ENCODE peak calls at places on chromosomes 12 and 14, in nine cellular contexts. L, I, U, C, X, V, E, H and G are unnamed samples.

GRCh38 chr14:103748539-103748867 is 32.9 kb downstream of the ZFYVE21 start:
- DNase-seq in E (no peak), V (no peak), U (no peak), X (no peak), H (no peak), I (peak), C (no peak), L (no peak), G (peak)

GRCh38 chr12:111748867-111749266 is 17.9 kb upstream of the ALDH2 start:
- DNase-seq in L (no peak), I (no peak), V (no peak), C (no peak), U (no peak), H (no peak), X (no peak), E (no peak), G (no peak)

GRCh38 chr12:66055837-66056319 is 74.7 kb downstream of the LLPH start:
- DNase-seq in L (no peak), V (no peak), E (no peak), I (peak), U (no peak), C (no peak), X (no peak), H (no peak), G (no peak)

GRCh38 chr12:101277443-101277842 is 2.5 kb upstream of the UTP20 start:
- DNase-seq in I (no peak), L (no peak), C (no peak), V (no peak), X (no peak), U (no peak), H (no peak), E (no peak), G (no peak)

GRCh38 chr12:88944403-88944802 is 364.1 kb upstream of the KITLG start:
- DNase-seq in E (no peak), I (peak), H (no peak), V (no peak), X (no peak), U (no peak), C (peak), L (no peak), G (no peak)

GRCh38 chr14:94536836-94537235 is 24.4 kb upstream of the SERPINA4 start:
- DNase-seq in I (no peak), X (no peak), H (peak), L (no peak), V (no peak), U (no peak), E (no peak), C (no peak), G (peak)

GRCh38 chr12:46915861-46916260 is 90.1 kb upstream of the SLC38A4 start:
- DNase-seq in C (no peak), X (no peak), U (no peak), V (no peak), H (no peak), E (no peak), L (no peak), I (no peak), G (no peak)

GRCh38 chr14:75648066-75648838 is 12.4 kb downstream of the ERG28 start:
- DNase-seq in V (peak), H (no peak), X (no peak), U (no peak), L (no peak), I (no peak), E (no peak), C (peak), G (no peak)

GRCh38 chr12:108399514-108399913 is 60.4 kb upstream of the CMKLR1 start:
- DNase-seq in C (no peak), U (no peak), X (no peak), V (no peak), L (no peak), I (no peak), H (no peak), E (no peak), G (no peak)

GRCh38 chr14:105283899-105284298 is 16.9 kb downstream of the BRF1 start:
- DNase-seq in C (no peak), E (no peak), V (no peak), L (peak), I (no peak), H (no peak), U (no peak), X (no peak), G (no peak)

DNA sequence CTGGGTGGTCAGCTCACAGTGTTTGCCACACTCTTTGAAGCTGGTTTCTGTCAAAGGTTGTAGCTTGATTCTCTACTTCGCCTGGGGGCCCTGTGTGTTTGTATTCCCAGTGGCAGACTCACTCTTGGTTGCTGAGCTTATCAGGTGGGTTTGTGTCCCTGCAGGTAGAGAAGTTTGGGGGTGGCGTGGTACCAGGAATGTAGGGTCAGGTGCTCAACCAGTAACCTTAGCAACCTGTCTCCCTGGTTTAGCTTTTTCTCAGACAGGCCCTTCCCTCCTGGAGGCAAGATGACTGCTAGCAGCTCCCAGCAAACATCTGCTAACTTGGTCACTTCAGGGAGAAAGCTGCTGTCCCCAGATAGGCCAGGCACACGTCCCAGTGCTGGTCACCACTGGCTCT is 352.2 kb downstream of the AACS start:
- DNase-seq in I (no peak), X (no peak), E (no peak), V (no peak), L (no peak), H (no peak), U (no peak), C (no peak), G (no peak)
- TF ChIP-seq CTCF in I (no peak), X (no peak), E (no peak), V (no peak), L (no peak), H (no peak), U (no peak), C (no peak), G (no peak)

GRCh38 chr12:55723516-55724225 is 3.5 kb downstream of the RDH5 start:
- DNase-seq in X (no peak), L (no peak), H (no peak), U (no peak), V (no peak), I (no peak), E (no peak), C (no peak), G (no peak)

GRCh38 chr12:55725556-55725955 is 3.3 kb downstream of the CD63 start:
- DNase-seq in E (no peak), X (no peak), I (no peak), U (no peak), H (no peak), V (no peak), L (no peak), C (no peak), G (no peak)

GRCh38 chr12:55722948-55723347 is 2.8 kb downstream of the RDH5 start:
- DNase-seq in C (no peak), L (no peak), X (no peak), H (no peak), U (no peak), V (no peak), E (no peak), I (no peak), G (no peak)

GRCh38 chr12:55724226-55724939 is 4.2 kb downstream of the RDH5 start:
- DNase-seq in U (peak), C (peak), E (peak), H (peak), L (peak), X (no peak), I (peak), V (peak), G (peak)

DNA sequence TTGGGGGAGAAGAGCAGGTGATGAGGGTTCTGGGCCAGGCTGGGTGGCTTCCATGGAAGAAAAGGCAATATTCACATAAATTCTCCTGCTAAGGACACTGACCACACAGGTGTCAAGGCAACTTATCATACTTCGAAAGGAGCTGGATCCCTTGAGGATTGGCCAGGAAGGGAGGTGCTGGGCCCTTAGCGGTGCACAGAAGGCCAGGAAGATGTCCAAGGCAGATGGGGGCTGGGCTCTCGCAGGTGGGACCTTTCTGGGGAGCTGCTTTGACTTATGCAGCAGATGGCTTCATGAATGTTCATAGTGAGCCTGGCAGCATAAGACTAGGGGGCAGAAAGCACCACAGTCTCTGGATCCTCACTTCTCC is 3.9 kb downstream of the CD63 start:
- DNase-seq in E (no peak), V (no peak), I (no peak), C (no peak), L (no peak), H (no peak), U (no peak), X (no peak), G (no peak)
- TF ChIP-seq CTCF in E (no peak), V (no peak), I (no peak), C (no peak), L (no peak), H (no peak), U (no peak), X (no peak), G (peak)

DNA sequence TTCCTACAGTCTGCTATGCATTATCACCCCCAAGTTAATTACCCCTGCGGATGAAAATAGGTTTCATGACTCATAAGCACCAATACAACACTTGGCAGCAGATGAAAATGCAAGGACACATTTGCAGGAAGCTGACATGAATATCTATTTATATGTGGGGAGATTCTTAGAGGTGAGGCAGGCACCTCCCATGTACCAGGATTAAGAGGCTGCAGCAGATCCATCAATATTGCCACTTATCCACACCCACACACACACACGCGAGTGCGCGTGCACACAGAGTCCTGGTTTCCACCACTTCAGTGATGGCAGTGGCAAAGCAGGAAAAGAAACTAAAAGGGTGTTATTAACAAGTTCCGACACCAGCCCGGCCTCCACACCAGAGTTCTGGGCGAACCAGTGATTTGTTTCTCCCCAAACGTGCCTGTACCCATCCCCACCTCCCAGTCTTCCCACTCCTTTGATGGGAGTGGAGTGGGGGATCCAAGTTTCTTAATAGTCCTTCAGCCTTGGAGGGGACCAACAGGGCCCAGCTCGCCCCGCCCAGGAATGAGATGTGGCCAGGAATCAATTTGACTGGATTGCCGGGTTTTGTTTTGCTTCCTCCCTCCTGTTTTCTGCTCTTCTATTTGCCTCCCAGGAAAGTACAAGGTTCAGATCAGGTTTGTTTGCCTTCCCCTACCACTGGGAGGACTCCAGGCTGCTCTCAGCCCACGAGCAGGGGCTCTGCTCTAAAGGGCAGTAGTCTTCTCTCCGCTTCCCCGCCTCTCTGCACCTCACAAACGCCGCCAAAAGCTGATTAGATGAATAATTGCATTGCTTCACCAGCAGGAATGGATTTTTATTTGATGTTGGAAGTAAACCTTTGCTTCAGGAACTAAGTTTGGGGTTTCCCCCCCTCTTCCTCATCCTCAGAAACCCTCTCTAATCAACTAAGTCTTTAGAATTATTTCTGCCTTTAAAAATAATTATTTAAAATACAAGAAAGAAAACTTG is 5.2 kb downstream of the IRF2BPL start:
- DNase-seq in C (no peak), L (no peak), E (no peak), H (peak), V (no peak), U (no peak), I (no peak), X (no peak), G (no peak)
- TF ChIP-seq CTCF in C (no peak), L (no peak), E (no peak), H (peak), V (peak), U (peak), I (peak), X (no peak), G (peak)

DNA sequence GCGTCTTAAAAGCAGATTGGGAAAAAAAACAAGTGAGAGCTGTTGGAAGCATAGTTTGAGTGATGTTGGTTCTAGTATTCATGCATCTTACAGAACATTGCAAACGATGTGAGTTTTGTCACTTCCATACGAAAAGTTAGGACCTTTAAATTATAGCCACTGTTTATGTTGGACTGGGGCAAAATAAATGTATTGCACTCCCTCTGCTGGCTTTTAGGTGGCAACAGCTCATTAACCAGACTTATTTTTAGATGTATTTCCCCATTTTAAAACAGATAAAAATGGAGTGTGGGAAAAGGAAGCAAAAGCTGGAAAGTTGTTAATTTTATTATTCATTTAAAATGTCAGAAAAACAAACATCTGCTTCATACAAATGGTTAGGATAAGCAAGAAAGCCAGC is 111.9 kb downstream of the LGR5 start:
- DNase-seq in I (no peak), U (no peak), X (no peak), L (no peak), E (no peak), H (peak), V (no peak), C (no peak), G (peak)
- TF ChIP-seq CTCF in I (no peak), U (peak), X (no peak), L (no peak), E (no peak), H (peak), V (peak), C (peak), G (peak)

GRCh38 chr14:57485635-57486034 is 8.0 kb downstream of the CCDC198 start:
- DNase-seq in E (no peak), V (no peak), C (no peak), U (no peak), X (no peak), H (no peak), I (no peak), L (no peak), G (peak)

GRCh38 chr14:57487771-57488170 is 5.9 kb downstream of the CCDC198 start:
- DNase-seq in L (no peak), C (no peak), E (no peak), H (no peak), X (no peak), I (no peak), V (no peak), U (no peak), G (no peak)

GRCh38 chr14:57492859-57493258 is 798 bp downstream of the CCDC198 start:
- DNase-seq in C (no peak), V (no peak), H (no peak), I (no peak), X (no peak), U (no peak), E (no peak), L (no peak), G (no peak)

GRCh38 chr14:57486767-57487379 is 6.8 kb downstream of the CCDC198 start:
- DNase-seq in C (no peak), I (peak), L (no peak), X (no peak), E (no peak), H (peak), U (no peak), V (no peak), G (peak)
- TF ChIP-seq CTCF in C (peak), I (peak), L (no peak), X (peak), E (no peak), H (peak), U (peak), V (peak), G (peak)

DNA sequence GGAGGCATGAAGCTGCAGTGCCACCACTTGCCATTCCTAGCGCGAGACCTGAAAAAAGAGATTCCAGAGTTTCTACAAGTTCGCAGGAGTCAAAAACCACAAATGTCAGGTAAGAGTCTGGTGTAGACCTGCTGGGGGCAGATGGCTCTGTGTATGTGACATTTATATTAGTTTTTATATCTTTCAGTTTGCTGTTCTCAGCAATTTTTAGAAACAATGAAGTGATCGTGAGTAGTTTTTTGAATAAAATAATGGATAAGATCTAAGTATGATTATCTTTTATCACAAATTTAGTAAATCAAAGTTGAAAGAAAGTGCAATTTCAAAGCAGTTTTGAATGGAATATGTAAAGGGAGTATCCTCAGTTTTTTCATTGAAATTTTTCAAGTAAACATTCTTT is 9.3 kb downstream of the ZC3H14 start:
- DNase-seq in V (no peak), I (no peak), H (no peak), C (no peak), X (no peak), E (no peak), U (no peak), L (no peak), G (no peak)
- TF ChIP-seq CTCF in V (no peak), I (no peak), H (no peak), C (no peak), X (no peak), E (no peak), U (no peak), L (no peak), G (no peak)

GRCh38 chr14:32933623-32933942 is 5.1 kb upstream of the NPAS3 start:
- DNase-seq in C (no peak), V (no peak), I (no peak), H (peak), X (no peak), E (no peak), L (no peak), U (peak), G (no peak)
- TF ChIP-seq CTCF in C (no peak), V (no peak), I (no peak), H (no peak), X (peak), E (no peak), L (no peak), U (peak), G (no peak)

DNA sequence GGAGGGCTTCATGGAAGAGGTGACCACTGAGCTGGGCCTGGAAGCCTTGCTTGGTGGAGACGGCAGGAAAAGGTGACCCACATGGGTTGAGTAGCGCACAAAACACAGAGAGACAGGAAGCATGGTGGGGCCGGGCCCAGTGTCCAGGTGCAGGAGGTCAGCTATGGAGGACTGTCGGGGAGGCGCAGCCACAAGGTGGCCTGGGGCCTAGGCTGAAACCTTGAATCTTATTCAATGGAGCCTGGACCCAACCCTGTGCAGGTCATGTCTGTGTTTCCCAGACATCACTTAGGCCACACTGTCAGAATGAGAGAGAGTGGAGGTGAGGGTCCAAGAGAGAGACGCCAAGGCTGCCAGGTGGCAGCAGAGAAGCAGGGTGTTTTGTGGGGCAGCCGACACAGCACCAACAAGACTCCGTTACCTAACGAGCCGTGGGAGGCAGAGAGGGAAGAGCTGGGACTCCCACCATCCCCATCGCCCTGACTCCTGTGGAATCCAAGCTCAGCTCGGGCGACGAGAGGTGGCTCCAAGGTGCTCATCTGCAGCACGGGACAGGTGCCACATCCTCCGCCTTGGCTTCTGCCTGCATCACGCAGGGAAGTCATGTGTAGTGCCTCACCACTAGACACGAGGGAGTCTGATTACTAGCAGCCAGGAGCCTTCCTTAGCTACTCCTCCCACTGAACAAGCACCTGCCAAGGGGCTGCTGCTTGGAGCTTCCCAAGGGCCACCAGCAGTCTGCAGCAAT is 38.7 kb downstream of the DEGS2 start:
- DNase-seq in X (no peak), I (no peak), E (no peak), V (peak), H (no peak), C (no peak), U (no peak), L (no peak), G (no peak)
- TF ChIP-seq CTCF in X (no peak), I (no peak), E (no peak), V (no peak), H (no peak), C (no peak), U (no peak), L (no peak), G (no peak)

GRCh38 chr12:115402443-115403170 is 718.6 kb upstream of the TBX3 start:
- DNase-seq in I (no peak), C (no peak), H (no peak), V (no peak), E (no peak), L (no peak), X (no peak), U (no peak), G (no peak)
- TF ChIP-seq CTCF in I (no peak), C (no peak), H (no peak), V (no peak), E (no peak), L (no peak), X (no peak), U (no peak), G (no peak)

DNA sequence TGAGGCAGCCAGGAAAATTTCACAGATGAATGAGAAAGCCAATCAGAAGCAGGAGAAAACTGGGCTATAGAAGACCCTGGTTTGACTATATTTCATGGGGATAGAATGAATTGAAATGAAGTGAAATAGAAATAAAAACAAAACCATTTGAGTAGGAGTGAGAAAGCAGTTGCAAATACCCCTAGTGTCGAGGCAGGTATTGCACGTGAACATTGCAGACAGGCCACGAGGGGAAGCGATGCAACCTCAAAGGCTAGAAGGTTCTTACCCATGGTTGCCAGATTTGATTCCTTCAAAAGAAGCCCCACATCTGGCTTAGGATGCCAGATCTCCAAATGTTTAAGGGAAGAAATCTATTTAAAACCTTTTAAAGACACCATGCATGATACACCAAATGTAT is 648.9 kb downstream of the VRK1 start:
- DNase-seq in E (no peak), H (peak), I (no peak), V (no peak), U (no peak), L (no peak), C (no peak), X (no peak), G (no peak)
- TF ChIP-seq CTCF in E (no peak), H (peak), I (no peak), V (no peak), U (no peak), L (no peak), C (no peak), X (no peak), G (peak)